ENCODE peak calls at places on chromosomes 4 and X, in eight cellular contexts. One of them, this sample, is unnamed.

GRCh38 chr4:147651563-147651962 is 32.4 kb downstream of the PRMT9 start:
- DNase-seq in aorta: no peak
- DNase-seq in PC-3: no peak
- DNase-seq in neural progenitor cell: no peak
- DNase-seq in WERI-Rb-1: no peak
- DNase-seq in esophagus squamous epithelium: no peak
- DNase-seq in CD4-positive, alpha-beta T cell: no peak
- DNase-seq in CD4-positive, CD25-positive, alpha-beta regulatory T cell: no peak
- DNase-seq in this sample: no peak

GRCh38 chrX:69387559-69388487 is 116.3 kb upstream of the NALF2 start:
- DNase-seq in aorta: no peak
- DNase-seq in PC-3: peak; percentile 48
- DNase-seq in neural progenitor cell: peak; percentile 92
- DNase-seq in WERI-Rb-1: peak; percentile 89
- DNase-seq in esophagus squamous epithelium: no peak
- DNase-seq in CD4-positive, alpha-beta T cell: peak; percentile 5
- DNase-seq in CD4-positive, CD25-positive, alpha-beta regulatory T cell: peak; percentile 1
- DNase-seq in this sample: peak; percentile 1

GRCh38 chrX:41779058-41779564 is 55.1 kb downstream of the GPR82 start:
- DNase-seq in aorta: no peak
- DNase-seq in PC-3: peak; percentile 88
- DNase-seq in neural progenitor cell: no peak
- DNase-seq in WERI-Rb-1: no peak
- DNase-seq in esophagus squamous epithelium: no peak
- DNase-seq in CD4-positive, alpha-beta T cell: no peak
- DNase-seq in CD4-positive, CD25-positive, alpha-beta regulatory T cell: no peak
- DNase-seq in this sample: no peak

GRCh38 chrX:124232523-124233201 is 99.8 kb upstream of the TEX13D start:
- DNase-seq in aorta: no peak
- DNase-seq in PC-3: peak; percentile 46
- DNase-seq in neural progenitor cell: no peak
- DNase-seq in WERI-Rb-1: no peak
- DNase-seq in esophagus squamous epithelium: no peak
- DNase-seq in CD4-positive, alpha-beta T cell: no peak
- DNase-seq in CD4-positive, CD25-positive, alpha-beta regulatory T cell: no peak
- DNase-seq in this sample: no peak

GRCh38 chrX:107420571-107420970 is 28.9 kb upstream of the FRMPD3 start:
- DNase-seq in aorta: no peak
- DNase-seq in PC-3: no peak
- DNase-seq in neural progenitor cell: no peak
- DNase-seq in WERI-Rb-1: no peak
- DNase-seq in esophagus squamous epithelium: no peak
- DNase-seq in CD4-positive, alpha-beta T cell: no peak
- DNase-seq in CD4-positive, CD25-positive, alpha-beta regulatory T cell: no peak
- DNase-seq in this sample: no peak

GRCh38 chrX:57286507-57287251 is at the start of gene FAAH2:
- DNase-seq in aorta: no peak
- DNase-seq in PC-3: peak; percentile 87
- DNase-seq in neural progenitor cell: peak; percentile 73
- DNase-seq in WERI-Rb-1: no peak
- DNase-seq in esophagus squamous epithelium: no peak
- DNase-seq in CD4-positive, alpha-beta T cell: peak; percentile 29
- DNase-seq in CD4-positive, CD25-positive, alpha-beta regulatory T cell: peak; percentile 51
- DNase-seq in this sample: no peak

GRCh38 chr4:86848732-86849617 is at the start of gene SLC10A6:
- DNase-seq in aorta: no peak
- DNase-seq in PC-3: no peak
- DNase-seq in neural progenitor cell: no peak
- DNase-seq in WERI-Rb-1: no peak
- DNase-seq in esophagus squamous epithelium: no peak
- DNase-seq in CD4-positive, alpha-beta T cell: no peak
- DNase-seq in CD4-positive, CD25-positive, alpha-beta regulatory T cell: no peak
- DNase-seq in this sample: no peak

GRCh38 chr4:8067274-8067936 is 91.2 kb downstream of the ABLIM2 start:
- DNase-seq in aorta: no peak
- DNase-seq in PC-3: no peak
- DNase-seq in neural progenitor cell: no peak
- DNase-seq in WERI-Rb-1: no peak
- DNase-seq in esophagus squamous epithelium: no peak
- DNase-seq in CD4-positive, alpha-beta T cell: no peak
- DNase-seq in CD4-positive, CD25-positive, alpha-beta regulatory T cell: no peak
- DNase-seq in this sample: no peak

GRCh38 chr4:96992443-96992842 is 1150.8 kb downstream of the STPG2 start:
- DNase-seq in aorta: no peak
- DNase-seq in PC-3: no peak
- DNase-seq in neural progenitor cell: no peak
- DNase-seq in WERI-Rb-1: no peak
- DNase-seq in esophagus squamous epithelium: no peak
- DNase-seq in CD4-positive, alpha-beta T cell: no peak
- DNase-seq in CD4-positive, CD25-positive, alpha-beta regulatory T cell: no peak
- DNase-seq in this sample: no peak

GRCh38 chrX:9882669-9883446 is 84.3 kb upstream of the CLDN34 start:
- DNase-seq in aorta: no peak
- DNase-seq in PC-3: no peak
- DNase-seq in neural progenitor cell: no peak
- DNase-seq in WERI-Rb-1: no peak
- DNase-seq in esophagus squamous epithelium: no peak
- DNase-seq in CD4-positive, alpha-beta T cell: no peak
- DNase-seq in CD4-positive, CD25-positive, alpha-beta regulatory T cell: no peak
- DNase-seq in this sample: no peak

GRCh38 chrX:88990882-88991582 is 244.0 kb downstream of the CPXCR1 start:
- DNase-seq in aorta: no peak
- DNase-seq in PC-3: no peak
- DNase-seq in neural progenitor cell: peak; percentile 41
- DNase-seq in WERI-Rb-1: no peak
- DNase-seq in esophagus squamous epithelium: no peak
- DNase-seq in CD4-positive, alpha-beta T cell: no peak
- DNase-seq in CD4-positive, CD25-positive, alpha-beta regulatory T cell: no peak
- DNase-seq in this sample: no peak
- H3K27ac ChIP-seq in aorta: no peak overlapping the region
- H3K27ac ChIP-seq in PC-3: no peak overlapping the region
- H3K27ac ChIP-seq in neural progenitor cell: peak overlapping the region; percentile 87
- H3K27ac ChIP-seq in WERI-Rb-1: no peak overlapping the region
- H3K27ac ChIP-seq in esophagus squamous epithelium: no peak overlapping the region
- H3K27ac ChIP-seq in CD4-positive, alpha-beta T cell: no peak overlapping the region
- H3K27ac ChIP-seq in CD4-positive, CD25-positive, alpha-beta regulatory T cell: no peak overlapping the region
- H3K27ac ChIP-seq in this sample: no peak overlapping the region

DNA sequence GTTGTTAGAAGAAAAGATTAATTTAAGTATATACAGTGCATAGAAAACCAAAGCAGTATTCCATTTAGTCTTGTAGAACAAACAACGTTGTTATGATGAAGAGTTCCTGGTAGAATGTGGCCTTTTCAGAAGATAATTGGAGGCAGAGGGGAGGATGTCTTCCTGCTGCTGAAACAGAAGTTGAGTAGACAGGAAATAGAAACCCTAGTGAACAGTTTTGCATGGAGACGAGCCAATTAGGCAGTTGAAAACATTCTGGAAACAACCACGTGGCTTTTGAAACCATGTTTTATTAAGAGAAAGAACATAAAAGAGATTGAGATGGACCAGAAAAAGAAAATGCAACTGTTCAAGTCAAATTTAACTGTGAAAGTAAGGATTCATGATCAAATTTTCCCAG is 325.2 kb downstream of the CAMK2D start:
- DNase-seq in aorta: no peak
- DNase-seq in PC-3: no peak
- DNase-seq in neural progenitor cell: no peak
- DNase-seq in WERI-Rb-1: no peak
- DNase-seq in esophagus squamous epithelium: no peak
- DNase-seq in CD4-positive, alpha-beta T cell: no peak
- DNase-seq in CD4-positive, CD25-positive, alpha-beta regulatory T cell: no peak
- DNase-seq in this sample: no peak
- H3K27ac ChIP-seq in aorta: no peak overlapping the region
- H3K27ac ChIP-seq in PC-3: peak overlapping the region; percentile 46
- H3K27ac ChIP-seq in neural progenitor cell: no peak overlapping the region
- H3K27ac ChIP-seq in WERI-Rb-1: no peak overlapping the region
- H3K27ac ChIP-seq in esophagus squamous epithelium: peak overlapping the region; percentile 79
- H3K27ac ChIP-seq in CD4-positive, alpha-beta T cell: no peak overlapping the region
- H3K27ac ChIP-seq in CD4-positive, CD25-positive, alpha-beta regulatory T cell: no peak overlapping the region
- H3K27ac ChIP-seq in this sample: no peak overlapping the region

GRCh38 chr4:143921160-143921559 is 15.8 kb upstream of the GYPE start:
- DNase-seq in aorta: no peak
- DNase-seq in PC-3: no peak
- DNase-seq in neural progenitor cell: no peak
- DNase-seq in WERI-Rb-1: no peak
- DNase-seq in esophagus squamous epithelium: no peak
- DNase-seq in CD4-positive, alpha-beta T cell: no peak
- DNase-seq in CD4-positive, CD25-positive, alpha-beta regulatory T cell: no peak
- DNase-seq in this sample: no peak
- H3K27ac ChIP-seq in aorta: no peak overlapping the region
- H3K27ac ChIP-seq in PC-3: no peak overlapping the region
- H3K27ac ChIP-seq in neural progenitor cell: no peak overlapping the region
- H3K27ac ChIP-seq in WERI-Rb-1: no peak overlapping the region
- H3K27ac ChIP-seq in esophagus squamous epithelium: no peak overlapping the region
- H3K27ac ChIP-seq in CD4-positive, alpha-beta T cell: no peak overlapping the region
- H3K27ac ChIP-seq in CD4-positive, CD25-positive, alpha-beta regulatory T cell: no peak overlapping the region
- H3K27ac ChIP-seq in this sample: no peak overlapping the region

GRCh38 chr4:82748781-82749504 is 49.7 kb downstream of the SCD5 start:
- DNase-seq in aorta: no peak
- DNase-seq in PC-3: no peak
- DNase-seq in neural progenitor cell: no peak
- DNase-seq in WERI-Rb-1: no peak
- DNase-seq in esophagus squamous epithelium: no peak
- DNase-seq in CD4-positive, alpha-beta T cell: no peak
- DNase-seq in CD4-positive, CD25-positive, alpha-beta regulatory T cell: no peak
- DNase-seq in this sample: no peak
- H3K27ac ChIP-seq in aorta: no peak overlapping the region
- H3K27ac ChIP-seq in PC-3: no peak overlapping the region
- H3K27ac ChIP-seq in neural progenitor cell: no peak overlapping the region
- H3K27ac ChIP-seq in WERI-Rb-1: no peak overlapping the region
- H3K27ac ChIP-seq in esophagus squamous epithelium: no peak overlapping the region
- H3K27ac ChIP-seq in CD4-positive, alpha-beta T cell: no peak overlapping the region
- H3K27ac ChIP-seq in CD4-positive, CD25-positive, alpha-beta regulatory T cell: no peak overlapping the region
- H3K27ac ChIP-seq in this sample: peak overlapping the region; percentile 85

GRCh38 chr4:56302775-56303174 is 84.5 kb downstream of the AASDH start:
- DNase-seq in aorta: no peak
- DNase-seq in PC-3: no peak
- DNase-seq in neural progenitor cell: no peak
- DNase-seq in WERI-Rb-1: no peak
- DNase-seq in esophagus squamous epithelium: no peak
- DNase-seq in CD4-positive, alpha-beta T cell: no peak
- DNase-seq in CD4-positive, CD25-positive, alpha-beta regulatory T cell: no peak
- DNase-seq in this sample: no peak

GRCh38 chr4:56302102-56302501 is 85.2 kb downstream of the AASDH start:
- DNase-seq in aorta: no peak
- DNase-seq in PC-3: no peak
- DNase-seq in neural progenitor cell: no peak
- DNase-seq in WERI-Rb-1: no peak
- DNase-seq in esophagus squamous epithelium: no peak
- DNase-seq in CD4-positive, alpha-beta T cell: no peak
- DNase-seq in CD4-positive, CD25-positive, alpha-beta regulatory T cell: no peak
- DNase-seq in this sample: no peak

GRCh38 chr4:56298210-56298609 is 89.1 kb downstream of the AASDH start:
- DNase-seq in aorta: no peak
- DNase-seq in PC-3: no peak
- DNase-seq in neural progenitor cell: no peak
- DNase-seq in WERI-Rb-1: no peak
- DNase-seq in esophagus squamous epithelium: no peak
- DNase-seq in CD4-positive, alpha-beta T cell: no peak
- DNase-seq in CD4-positive, CD25-positive, alpha-beta regulatory T cell: no peak
- DNase-seq in this sample: no peak

GRCh38 chr4:56297801-56298200 is 89.5 kb downstream of the AASDH start:
- DNase-seq in aorta: no peak
- DNase-seq in PC-3: no peak
- DNase-seq in neural progenitor cell: peak; percentile 88
- DNase-seq in WERI-Rb-1: no peak
- DNase-seq in esophagus squamous epithelium: no peak
- DNase-seq in CD4-positive, alpha-beta T cell: no peak
- DNase-seq in CD4-positive, CD25-positive, alpha-beta regulatory T cell: no peak
- DNase-seq in this sample: no peak

DNA sequence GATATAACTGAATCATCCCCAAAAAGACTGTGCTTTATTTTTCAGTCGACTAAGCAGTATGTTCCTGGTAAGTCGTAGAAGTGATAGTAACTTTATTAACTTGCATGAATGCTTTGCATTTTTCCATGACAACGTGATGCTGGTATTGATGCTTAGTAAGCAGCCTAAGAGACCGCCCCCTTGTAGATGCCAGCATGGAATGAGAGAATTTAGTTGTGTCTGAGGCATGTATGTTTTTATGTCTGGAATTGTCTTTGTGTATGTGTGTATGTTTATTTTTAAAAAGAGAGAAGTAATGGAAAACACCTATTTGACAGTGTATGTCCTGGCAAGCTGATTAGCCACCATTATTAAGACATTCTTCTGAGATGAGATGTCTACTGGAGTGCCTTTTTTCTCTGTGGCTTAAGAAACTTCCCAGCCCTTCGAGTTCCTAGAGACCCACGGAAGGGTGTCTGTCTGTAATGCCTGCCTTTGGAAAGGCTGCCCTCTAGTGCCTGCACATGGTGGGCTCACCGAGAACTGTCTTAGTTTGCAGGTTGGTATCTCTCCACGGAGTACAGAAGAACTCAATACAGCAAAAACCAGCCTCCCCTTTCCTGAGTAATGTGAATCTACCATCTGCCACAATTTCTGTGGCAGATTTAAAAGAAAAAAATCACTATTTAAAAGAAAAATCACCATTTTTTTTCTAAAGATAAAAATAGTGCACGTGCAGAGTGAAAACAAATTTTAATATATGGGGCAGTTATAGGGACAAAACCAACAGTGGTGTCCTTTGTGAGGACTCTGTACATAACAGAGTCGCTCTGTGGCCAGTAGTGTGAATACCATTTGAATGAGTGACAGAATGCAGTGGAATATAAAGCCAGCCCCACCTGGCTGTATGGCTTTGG is 85.9 kb downstream of the AASDH start:
- DNase-seq in aorta: peak; percentile 73
- DNase-seq in PC-3: peak; percentile 92
- DNase-seq in neural progenitor cell: peak; percentile 84
- DNase-seq in WERI-Rb-1: peak; percentile 82
- DNase-seq in esophagus squamous epithelium: peak; percentile 0
- DNase-seq in CD4-positive, alpha-beta T cell: peak; percentile 53
- DNase-seq in CD4-positive, CD25-positive, alpha-beta regulatory T cell: peak; percentile 9
- DNase-seq in this sample: peak; percentile 50
- H3K27ac ChIP-seq in aorta: no peak overlapping the region
- H3K27ac ChIP-seq in PC-3: no peak overlapping the region
- H3K27ac ChIP-seq in neural progenitor cell: no peak overlapping the region
- H3K27ac ChIP-seq in WERI-Rb-1: no peak overlapping the region
- H3K27ac ChIP-seq in esophagus squamous epithelium: no peak overlapping the region
- H3K27ac ChIP-seq in CD4-positive, alpha-beta T cell: no peak overlapping the region
- H3K27ac ChIP-seq in CD4-positive, CD25-positive, alpha-beta regulatory T cell: no peak overlapping the region
- H3K27ac ChIP-seq in this sample: no peak overlapping the region

This sample was measured in caudate nucleus.